ENCODE peak calls at places on chromosomes 2 and 18, in eight cellular contexts. C is neuronal stem cell; Y is IMR-90; E is astrocyte; U is BJ; H is naive thymus-derived CD4-positive, alpha-beta T cell; O is PC-9; L is right lobe of liver. K is an unnamed sample.

GRCh38 chr2:230713331-230714121 is 884 bp downstream of the CAB39 start:
- DNase-seq in C (peak; percentile 20), Y (no peak), E (peak; percentile 27), U (no peak), H (peak; percentile 42), O (peak; percentile 37), L (peak; percentile 61), K (peak; percentile 17)

GRCh38 chr2:11698009-11698922 is 28.3 kb upstream of the NTSR2 start:
- DNase-seq in C (no peak), Y (peak; percentile 81), E (peak; percentile 68), U (no peak), H (no peak), O (no peak), L (no peak), K (no peak)

GRCh38 chr2:191249131-191249813 is 4.1 kb downstream of the MYO1B start:
- DNase-seq in C (no peak), Y (peak; percentile 64), E (peak; percentile 39), U (no peak), H (no peak), O (no peak), L (no peak), K (no peak)

GRCh38 chr2:28528206-28528605 is 32.3 kb downstream of the PLB1 start:
- DNase-seq in C (no peak), Y (no peak), E (no peak), U (no peak), H (no peak), O (no peak), L (no peak), K (no peak)

GRCh38 chr2:223635080-223635479 is 32.9 kb upstream of the SCG2 start:
- DNase-seq in C (no peak), Y (peak; percentile 45), E (no peak), U (no peak), H (no peak), O (no peak), L (no peak), K (no peak)

GRCh38 chr2:43840961-43841360 is 2.2 kb downstream of the ABCG8 start:
- DNase-seq in C (no peak), Y (no peak), E (no peak), U (no peak), H (no peak), O (no peak), L (peak; percentile 42), K (no peak)

GRCh38 chr2:156065912-156066311 is 266.6 kb downstream of the NR4A2 start:
- DNase-seq in C (no peak), Y (no peak), E (no peak), U (no peak), H (no peak), O (no peak), L (no peak), K (no peak)

GRCh38 chr2:20542761-20543578 is 96.1 kb downstream of the RHOB start:
- DNase-seq in C (no peak), Y (no peak), E (no peak), U (no peak), H (no peak), O (no peak), L (no peak), K (no peak)

GRCh38 chr2:121236650-121237049 is 48.4 kb downstream of the TFCP2L1 start:
- DNase-seq in C (no peak), Y (no peak), E (no peak), U (no peak), H (no peak), O (no peak), L (no peak), K (no peak)

GRCh38 chr2:15956230-15956629 is 15.9 kb downstream of the MYCN start:
- DNase-seq in C (no peak), Y (no peak), E (no peak), U (no peak), H (no peak), O (no peak), L (no peak), K (no peak)

GRCh38 chr2:109703076-109703475 is 88.9 kb downstream of the SOWAHC start:
- DNase-seq in C (no peak), Y (no peak), E (peak; percentile 71), U (peak; percentile 58), H (no peak), O (no peak), L (no peak), K (no peak)

GRCh38 chr2:235551965-235552364 is 58.1 kb downstream of the AGAP1 start:
- DNase-seq in C (peak; percentile 9), Y (peak; percentile 48), E (peak; percentile 26), U (no peak), H (no peak), O (peak; percentile 74), L (peak; percentile 66), K (no peak)

GRCh38 chr2:36197192-36197591 is 158.4 kb upstream of the CRIM1 start:
- DNase-seq in C (no peak), Y (no peak), E (no peak), U (no peak), H (no peak), O (no peak), L (no peak), K (no peak)

GRCh38 chr2:197515277-197515797 is 529 bp upstream of the MOB4 start:
- DNase-seq in C (peak; percentile 6), Y (peak; percentile 31), E (peak; percentile 10), U (no peak), H (no peak), O (no peak), L (no peak), K (peak; percentile 39)

GRCh38 chr2:112519506-112519905 is 22.8 kb upstream of the POLR1B start:
- DNase-seq in C (no peak), Y (no peak), E (no peak), U (no peak), H (no peak), O (no peak), L (no peak), K (no peak)

GRCh38 chr2:112520234-112520783 is 22.0 kb upstream of the POLR1B start:
- DNase-seq in C (no peak), Y (no peak), E (no peak), U (no peak), H (no peak), O (no peak), L (no peak), K (no peak)

GRCh38 chr2:112516801-112517200 is 25.5 kb upstream of the POLR1B start:
- DNase-seq in C (no peak), Y (no peak), E (no peak), U (no peak), H (no peak), O (no peak), L (no peak), K (no peak)
- H3K4me3 ChIP-seq in C (no peak overlapping the region), Y (no peak overlapping the region), E (no peak overlapping the region), U (no peak overlapping the region), H (no peak overlapping the region), O (no peak overlapping the region), L (no peak overlapping the region), K (no peak overlapping the region)

DNA sequence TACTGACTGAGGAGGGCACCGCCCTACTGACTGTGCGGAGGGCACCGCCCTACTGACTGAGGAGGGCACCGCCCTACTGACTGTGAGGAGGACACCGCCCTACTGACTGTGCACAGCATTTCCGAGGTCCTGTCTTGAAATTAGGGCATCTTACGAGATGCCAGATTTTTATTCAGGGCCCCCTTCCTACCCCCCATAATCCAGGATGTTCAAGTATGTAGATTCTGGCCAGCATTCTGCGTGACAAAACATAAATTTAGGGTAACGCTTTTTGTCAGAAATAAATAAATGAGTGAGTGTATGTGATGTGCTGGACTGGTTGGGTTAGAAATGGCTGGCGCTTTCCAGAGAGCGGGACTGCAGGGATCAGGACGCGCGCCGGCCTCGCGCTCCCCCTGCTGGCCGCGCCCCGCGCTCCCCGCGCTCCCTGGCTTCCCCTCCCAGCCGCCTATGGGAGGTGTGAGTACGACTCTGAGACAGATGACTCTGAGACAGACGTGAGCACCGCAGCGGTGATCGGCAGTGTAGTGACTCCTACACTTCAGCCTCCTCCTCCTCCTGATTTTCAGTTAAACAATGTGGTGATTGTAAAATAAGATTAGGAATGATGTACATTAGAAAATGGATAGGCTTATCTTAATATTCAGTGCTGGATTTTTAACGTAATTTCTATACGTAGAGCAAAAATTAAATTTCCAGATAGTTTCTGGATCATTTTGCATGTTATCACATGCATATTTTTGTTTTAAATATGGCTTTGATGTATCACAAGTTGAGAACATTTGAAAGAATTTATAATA is 149.2 kb upstream of the NFATC1 start:
- DNase-seq in C (peak; percentile 68), Y (peak; percentile 73), E (peak; percentile 60), U (peak; percentile 8), H (peak; percentile 49), O (peak; percentile 80), L (peak; percentile 66), K (peak; percentile 61)
- H3K4me3 ChIP-seq in C (no peak overlapping the region), Y (no peak overlapping the region), E (no peak overlapping the region), U (no peak overlapping the region), H (no peak overlapping the region), O (peak overlapping the region; percentile 43), L (no peak overlapping the region), K (peak overlapping the region; percentile 20)

GRCh38 chr18:21740474-21740723 is 193 bp upstream of the MIB1 start:
- DNase-seq in C (no peak), Y (peak; percentile 94), E (peak; percentile 87), U (no peak), H (no peak), O (peak; percentile 96), L (peak; percentile 99), K (peak; percentile 97)

GRCh38 chr18:21741511-21742322 is 1.1 kb downstream of the MIB1 start:
- DNase-seq in C (peak; percentile 21), Y (peak; percentile 9), E (no peak), U (no peak), H (no peak), O (peak; percentile 10), L (peak; percentile 48), K (peak; percentile 8)

GRCh38 chr18:21742323-21742687 is 1.7 kb downstream of the MIB1 start:
- DNase-seq in C (no peak), Y (peak; percentile 30), E (peak; percentile 35), U (no peak), H (no peak), O (no peak), L (no peak), K (no peak)

GRCh38 chr18:21739604-21740473 is 753 bp upstream of the MIB1 start:
- DNase-seq in C (no peak), Y (no peak), E (peak; percentile 46), U (no peak), H (no peak), O (no peak), L (no peak), K (no peak)

DNA sequence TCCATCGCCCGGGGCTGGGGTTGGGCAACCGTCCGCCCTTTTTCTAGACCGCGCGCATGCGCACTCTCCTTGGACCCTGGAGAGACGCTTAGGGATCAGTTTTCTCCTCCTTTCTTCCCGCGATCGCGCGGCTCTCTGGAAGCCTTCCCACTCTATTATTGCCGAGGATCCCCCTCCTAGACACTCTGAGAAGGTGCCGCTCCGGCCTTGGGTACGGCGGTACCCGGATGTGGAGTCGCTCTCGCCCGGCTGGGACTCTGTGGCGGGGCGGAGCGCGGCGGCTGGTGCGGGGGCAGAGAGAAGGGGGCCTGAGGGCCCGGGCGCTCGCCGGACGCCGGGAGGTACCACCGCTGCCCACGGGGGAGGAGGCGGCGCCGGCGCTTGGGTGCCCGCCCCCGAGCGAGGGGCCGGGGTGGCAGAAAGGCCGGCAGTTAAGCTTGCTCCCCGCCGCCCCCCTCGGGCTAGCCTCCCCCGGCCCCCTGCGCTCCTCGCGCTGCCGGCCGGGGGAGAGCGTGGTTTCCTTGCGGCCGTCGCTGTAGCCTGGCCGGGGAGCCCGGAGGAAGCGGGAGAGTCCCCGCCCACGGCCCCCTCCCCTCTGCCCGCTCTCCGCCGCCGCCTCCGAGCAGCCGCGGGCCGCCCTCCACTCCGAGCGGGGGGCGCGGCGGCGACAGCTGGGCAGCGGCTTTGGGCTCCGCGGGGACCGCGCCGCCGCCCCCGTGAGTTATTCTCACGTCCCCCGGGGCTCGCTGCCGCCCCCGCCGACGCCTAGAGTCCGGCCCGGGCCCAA is at the start of gene MIB1:
- DNase-seq in C (peak; percentile 99), Y (peak; percentile 41), E (no peak), U (peak; percentile 70), H (peak; percentile 99), O (no peak), L (peak; percentile 72), K (no peak)
- H3K4me3 ChIP-seq in C (peak within 1 kb of the TSS; percentile 98), Y (peak within 1 kb of the TSS; percentile 78), E (peak within 1 kb of the TSS; percentile 72), U (peak within 1 kb of the TSS; percentile 97), H (peak within 1 kb of the TSS; percentile 77), O (peak within 1 kb of the TSS; percentile 80), L (peak within 1 kb of the TSS; percentile 90), K (peak within 1 kb of the TSS; percentile 96)

GRCh38 chr18:47550611-47551010 is 299.2 kb upstream of the SKOR2 start:
- DNase-seq in C (no peak), Y (no peak), E (no peak), U (no peak), H (no peak), O (no peak), L (no peak), K (no peak)
- H3K4me3 ChIP-seq in C (no peak overlapping the region), Y (no peak overlapping the region), E (no peak overlapping the region), U (no peak overlapping the region), H (no peak overlapping the region), O (no peak overlapping the region), L (no peak overlapping the region), K (no peak overlapping the region)